ENCODE peak calls at places on chromosomes 6 and 20, in five cellular contexts. E is anterior cingulate cortex, R is cardiac muscle cell, D is dermis microvascular lymphatic vessel endothelial cell, P is iPS-NIHi11. H is an unnamed sample.

GRCh38 chr6:3421763-3422456 is 34.9 kb downstream of the SLC22A23 start:
- DNase-seq in E (no peak), R (peak; percentile 71), D (peak; percentile 82), P (no peak), H (no peak)

GRCh38 chr6:80197474-80197873 is 91.0 kb downstream of the BCKDHB start:
- DNase-seq in E (no peak), R (peak; percentile 53), D (no peak), P (no peak), H (no peak)

GRCh38 chr20:63698739-63699465 is 2.5 kb downstream of the TNFRSF6B start:
- DNase-seq in E (no peak), R (peak; percentile 84), D (peak; percentile 93), P (peak; percentile 38), H (peak; percentile 39)

GRCh38 chr6:137056121-137056880 is 11.5 kb upstream of the IL20RA start:
- DNase-seq in E (no peak), R (no peak), D (no peak), P (no peak), H (no peak)

GRCh38 chr20:36093025-36093803 is 61.3 kb upstream of the EPB41L1 start:
- DNase-seq in E (peak; percentile 44), R (peak; percentile 59), D (peak; percentile 61), P (no peak), H (no peak)

GRCh38 chr6:157194110-157194509 is 129.2 kb downstream of the TMEM242 start:
- DNase-seq in E (no peak), R (no peak), D (no peak), P (no peak), H (no peak)

GRCh38 chr6:62492192-62492822 is 206.3 kb upstream of the KHDRBS2 start:
- DNase-seq in E (no peak), R (no peak), D (no peak), P (no peak), H (no peak)

GRCh38 chr6:152300517-152300916 is 336.6 kb downstream of the SYNE1 start:
- DNase-seq in E (no peak), R (no peak), D (no peak), P (no peak), H (no peak)

GRCh38 chr6:43395822-43396221 is 26.4 kb upstream of the ZNF318 start:
- DNase-seq in E (no peak), R (no peak), D (no peak), P (no peak), H (no peak)

GRCh38 chr6:9204171-9204570 is 768.8 kb upstream of the SLC35B3 start:
- DNase-seq in E (no peak), R (peak; percentile 18), D (peak; percentile 4), P (no peak), H (no peak)